ENCODE peak calls at places on chromosome 9, in five cellular contexts. One of them, this sample, is unnamed.

GRCh38 chr9:120853198-120853597 is 10.5 kb upstream of the PSMD5 start:
- DNase-seq in lower lobe of right lung: no peak
- DNase-seq in adipocyte: no peak
- DNase-seq in heart right ventricle: no peak
- DNase-seq in PC-3: no peak
- DNase-seq in this sample: no peak

GRCh38 chr9:21070171-21070571 is 7.6 kb downstream of the IFNB1 start:
- DNase-seq in lower lobe of right lung: no peak
- DNase-seq in adipocyte: peak; percentile 94
- DNase-seq in heart right ventricle: peak; percentile 20
- DNase-seq in PC-3: peak; percentile 74
- DNase-seq in this sample: peak; percentile 33

GRCh38 chr9:91176426-91176825 is 185.3 kb downstream of the AUH start:
- DNase-seq in lower lobe of right lung: no peak
- DNase-seq in adipocyte: no peak
- DNase-seq in heart right ventricle: no peak
- DNase-seq in PC-3: no peak
- DNase-seq in this sample: no peak

GRCh38 chr9:94801685-94802084 is 75.2 kb downstream of the AOPEP start:
- DNase-seq in PC-3: no peak
- DNase-seq in heart right ventricle: no peak
- DNase-seq in lower lobe of right lung: no peak
- DNase-seq in adipocyte: no peak
- DNase-seq in this sample: no peak

GRCh38 chr9:127085186-127085585 is 37.2 kb downstream of the ANGPTL2 start:
- DNase-seq in lower lobe of right lung: no peak
- DNase-seq in heart right ventricle: no peak
- DNase-seq in PC-3: no peak
- DNase-seq in adipocyte: no peak
- DNase-seq in this sample: no peak

GRCh38 chr9:21996438-21996837 is 1.8 kb downstream of the CDKN2B-AS1 start:
- DNase-seq in lower lobe of right lung: no peak
- DNase-seq in heart right ventricle: no peak
- DNase-seq in adipocyte: no peak
- DNase-seq in PC-3: no peak
- DNase-seq in this sample: peak; percentile 14

GRCh38 chr9:136022731-136023400 is 61.7 kb upstream of the UBAC1 start:
- DNase-seq in heart right ventricle: no peak
- DNase-seq in adipocyte: no peak
- DNase-seq in lower lobe of right lung: peak; percentile 41
- DNase-seq in PC-3: no peak
- DNase-seq in this sample: no peak

GRCh38 chr9:84775056-84775648 is 105.6 kb downstream of the NTRK2 start:
- DNase-seq in adipocyte: no peak
- DNase-seq in lower lobe of right lung: no peak
- DNase-seq in heart right ventricle: no peak
- DNase-seq in PC-3: no peak
- DNase-seq in this sample: no peak

GRCh38 chr9:87387351-87388055 is 110.2 kb upstream of the DAPK1 start:
- DNase-seq in adipocyte: no peak
- DNase-seq in heart right ventricle: no peak
- DNase-seq in lower lobe of right lung: no peak
- DNase-seq in PC-3: no peak
- DNase-seq in this sample: no peak

GRCh38 chr9:129964901-129965734 is 77.9 kb downstream of the FNBP1 start:
- DNase-seq in adipocyte: peak; percentile 79
- DNase-seq in heart right ventricle: no peak
- DNase-seq in PC-3: peak; percentile 54
- DNase-seq in lower lobe of right lung: no peak
- DNase-seq in this sample: no peak

GRCh38 chr9:311837-312236 is 97.2 kb downstream of the DOCK8 start:
- DNase-seq in adipocyte: no peak
- DNase-seq in heart right ventricle: no peak
- DNase-seq in lower lobe of right lung: no peak
- DNase-seq in PC-3: no peak
- DNase-seq in this sample: no peak

GRCh38 chr9:116421006-116421538 is 266.0 kb upstream of the TRIM32 start:
- DNase-seq in adipocyte: no peak
- DNase-seq in lower lobe of right lung: no peak
- DNase-seq in heart right ventricle: no peak
- DNase-seq in PC-3: no peak
- DNase-seq in this sample: no peak

GRCh38 chr9:78612089-78612488 is 315.2 kb downstream of the PSAT1 start:
- DNase-seq in PC-3: peak; percentile 59
- DNase-seq in heart right ventricle: no peak
- DNase-seq in lower lobe of right lung: no peak
- DNase-seq in adipocyte: peak; percentile 56
- DNase-seq in this sample: no peak

GRCh38 chr9:128877852-128878251 is 3.9 kb downstream of the KYAT1 start:
- DNase-seq in heart right ventricle: no peak
- DNase-seq in lower lobe of right lung: no peak
- DNase-seq in adipocyte: no peak
- DNase-seq in PC-3: no peak
- DNase-seq in this sample: no peak

GRCh38 chr9:33263936-33264472 is 504 bp downstream of the BAG1 start:
- DNase-seq in adipocyte: peak; percentile 72
- DNase-seq in lower lobe of right lung: peak; percentile 78
- DNase-seq in heart right ventricle: peak; percentile 54
- DNase-seq in PC-3: no peak
- DNase-seq in this sample: peak; percentile 82

DNA sequence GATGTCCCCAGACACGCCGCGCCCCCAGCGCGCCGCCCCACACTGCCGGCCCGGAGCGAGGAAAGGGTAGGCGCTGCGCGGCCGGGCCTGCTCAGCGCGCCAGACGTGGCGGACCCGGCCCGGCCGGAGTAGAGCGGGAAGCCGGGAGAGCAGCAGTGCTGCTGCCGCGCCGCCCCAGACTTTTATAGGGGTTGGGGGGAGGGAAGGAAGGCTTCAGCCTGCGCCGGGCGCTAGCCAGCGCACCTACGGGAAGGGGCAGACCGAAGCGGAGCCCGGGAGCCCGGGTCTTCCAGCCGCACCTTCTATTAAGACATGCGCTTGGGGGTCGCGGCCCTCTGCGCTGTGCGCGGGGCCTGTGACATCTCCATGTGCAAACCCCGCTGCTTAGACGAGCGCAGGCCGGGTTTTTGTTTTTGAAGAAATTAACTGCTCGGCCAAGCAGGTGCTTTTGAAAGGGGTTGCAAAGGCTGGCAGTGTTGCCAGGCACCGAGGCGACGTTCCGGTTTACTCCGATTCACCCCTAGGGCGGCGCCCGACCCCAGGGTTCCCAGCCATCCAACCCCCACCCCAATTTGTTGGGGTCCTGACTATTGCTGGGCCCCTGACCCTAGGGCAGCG is 361 bp upstream of the PAX5 start:
- DNase-seq in heart right ventricle: no peak
- DNase-seq in lower lobe of right lung: no peak
- DNase-seq in PC-3: peak; percentile 40
- DNase-seq in adipocyte: peak; percentile 33
- DNase-seq in this sample: no peak
- H3K4me3 ChIP-seq in heart right ventricle: peak overlapping the region; percentile 5
- H3K4me3 ChIP-seq in lower lobe of right lung: peak overlapping the region; percentile 37
- H3K4me3 ChIP-seq in PC-3: peak overlapping the region; percentile 64
- H3K4me3 ChIP-seq in adipocyte: peak overlapping the region; percentile 43
- H3K4me3 ChIP-seq in this sample: no peak overlapping the region

GRCh38 chr9:14180077-14180941 is 133.6 kb downstream of the NFIB start:
- DNase-seq in lower lobe of right lung: no peak
- DNase-seq in heart right ventricle: peak; percentile 35
- DNase-seq in adipocyte: peak; percentile 21
- DNase-seq in PC-3: no peak
- DNase-seq in this sample: peak; percentile 38

GRCh38 chr9:14183001-14183400 is 130.9 kb downstream of the NFIB start:
- DNase-seq in adipocyte: no peak
- DNase-seq in heart right ventricle: no peak
- DNase-seq in PC-3: peak; percentile 30
- DNase-seq in lower lobe of right lung: no peak
- DNase-seq in this sample: no peak

GRCh38 chr9:14185016-14185415 is 128.9 kb downstream of the NFIB start:
- DNase-seq in PC-3: no peak
- DNase-seq in heart right ventricle: no peak
- DNase-seq in lower lobe of right lung: no peak
- DNase-seq in adipocyte: no peak
- DNase-seq in this sample: no peak

GRCh38 chr9:14179449-14179848 is 134.5 kb downstream of the NFIB start:
- DNase-seq in PC-3: peak; percentile 84
- DNase-seq in lower lobe of right lung: no peak
- DNase-seq in heart right ventricle: no peak
- DNase-seq in adipocyte: no peak
- DNase-seq in this sample: no peak

DNA sequence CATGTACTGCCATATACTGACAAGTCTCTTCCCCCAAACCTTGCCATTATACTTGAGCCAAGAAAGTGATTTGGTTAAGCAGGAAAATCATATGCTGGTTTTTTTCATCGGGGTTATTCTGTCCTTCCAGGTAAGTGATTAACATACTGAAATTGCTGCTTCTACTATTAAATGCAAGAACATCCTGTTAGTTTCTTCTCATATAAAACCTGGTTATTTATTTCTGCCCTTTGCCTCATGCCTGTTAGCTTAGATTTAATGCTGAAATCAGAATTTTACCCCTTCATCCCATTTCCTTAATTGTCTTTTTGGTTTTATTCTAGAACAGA is 133.0 kb downstream of the NFIB start:
- DNase-seq in heart right ventricle: no peak
- DNase-seq in adipocyte: no peak
- DNase-seq in lower lobe of right lung: no peak
- DNase-seq in PC-3: no peak
- DNase-seq in this sample: no peak
- H3K4me1 ChIP-seq in heart right ventricle: peaks cover 67% of the 10 kb centered on the region
- H3K4me1 ChIP-seq in adipocyte: peaks cover 31% of the 10 kb centered on the region
- H3K4me1 ChIP-seq in lower lobe of right lung: peaks cover 19% of the 10 kb centered on the region
- H3K4me1 ChIP-seq in PC-3: peaks cover 37% of the 10 kb centered on the region
- H3K4me1 ChIP-seq in this sample: peaks cover 15% of the 10 kb centered on the region

GRCh38 chr9:6441269-6441668 is 28.3 kb downstream of the UHRF2 start:
- DNase-seq in heart right ventricle: no peak
- DNase-seq in adipocyte: peak; percentile 17
- DNase-seq in lower lobe of right lung: no peak
- DNase-seq in PC-3: no peak
- DNase-seq in this sample: no peak
- H3K36me3 ChIP-seq in heart right ventricle: peaks cover 23% of the 10 kb centered on the region
- H3K36me3 ChIP-seq in adipocyte: peaks cover 8% of the 10 kb centered on the region
- H3K36me3 ChIP-seq in lower lobe of right lung: peaks cover 5% of the 10 kb centered on the region
- H3K36me3 ChIP-seq in PC-3: peaks cover 11% of the 10 kb centered on the region
- H3K36me3 ChIP-seq in this sample: no peaks in the 10 kb centered on the region

GRCh38 chr9:134525070-134525815 is 116.4 kb upstream of the COL5A1 start:
- DNase-seq in heart right ventricle: no peak
- DNase-seq in PC-3: no peak
- DNase-seq in adipocyte: no peak
- DNase-seq in lower lobe of right lung: no peak
- DNase-seq in this sample: no peak
- H3K4me3 ChIP-seq in heart right ventricle: no peak overlapping the region
- H3K4me3 ChIP-seq in PC-3: no peak overlapping the region
- H3K4me3 ChIP-seq in adipocyte: no peak overlapping the region
- H3K4me3 ChIP-seq in lower lobe of right lung: no peak overlapping the region
- H3K4me3 ChIP-seq in this sample: no peak overlapping the region

DNA sequence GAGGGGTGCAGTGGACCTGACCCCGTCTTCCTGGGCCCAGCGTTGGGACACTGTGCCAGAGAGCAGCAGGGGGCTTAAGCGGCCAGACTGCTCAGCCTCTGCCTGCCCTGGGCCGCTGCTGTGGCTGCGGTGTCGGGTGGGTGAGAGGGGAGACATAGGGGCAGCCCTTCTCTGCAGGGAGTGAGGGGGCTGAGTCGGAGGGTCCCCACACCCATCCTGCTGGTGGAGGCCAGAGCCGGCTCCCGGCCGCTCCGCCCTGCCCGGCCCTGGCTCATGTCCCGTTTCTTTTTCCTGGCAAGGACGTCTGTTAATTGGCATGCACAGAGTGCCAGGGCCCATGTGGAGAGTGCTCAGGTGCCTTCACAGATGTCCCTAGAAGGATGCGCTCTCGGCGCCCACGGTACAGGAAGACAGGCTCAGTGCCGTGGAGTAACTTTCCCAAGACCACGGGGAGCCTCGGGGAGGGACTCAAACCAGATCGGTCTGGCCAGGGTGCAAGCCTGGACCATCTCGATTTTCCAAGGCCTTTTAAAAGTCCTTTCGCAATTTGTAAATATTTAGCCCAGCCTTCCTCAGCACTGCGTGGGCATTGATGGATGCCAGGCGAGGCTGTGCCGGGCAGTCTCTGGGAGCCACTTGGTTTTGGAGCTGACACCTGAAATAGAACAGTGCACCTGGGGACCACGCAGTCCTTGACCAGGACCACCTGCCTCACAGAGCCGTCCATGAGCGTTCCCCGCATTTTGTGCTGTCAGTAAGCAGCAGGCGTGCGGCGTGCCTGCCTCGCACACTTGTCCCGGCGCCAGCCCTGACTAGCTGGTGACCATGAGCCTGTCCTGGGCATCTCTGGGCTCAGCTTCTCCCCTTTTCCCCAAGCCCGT is 60.9 kb downstream of the RXRA start:
- DNase-seq in lower lobe of right lung: no peak
- DNase-seq in adipocyte: no peak
- DNase-seq in PC-3: no peak
- DNase-seq in heart right ventricle: no peak
- DNase-seq in this sample: no peak
- H3K4me1 ChIP-seq in lower lobe of right lung: peaks cover 82% of the 10 kb centered on the region
- H3K4me1 ChIP-seq in adipocyte: peaks cover 9% of the 10 kb centered on the region
- H3K4me1 ChIP-seq in PC-3: peaks cover 14% of the 10 kb centered on the region
- H3K4me1 ChIP-seq in heart right ventricle: peaks cover 100% of the 10 kb centered on the region
- H3K4me1 ChIP-seq in this sample: peaks cover 72% of the 10 kb centered on the region

DNA sequence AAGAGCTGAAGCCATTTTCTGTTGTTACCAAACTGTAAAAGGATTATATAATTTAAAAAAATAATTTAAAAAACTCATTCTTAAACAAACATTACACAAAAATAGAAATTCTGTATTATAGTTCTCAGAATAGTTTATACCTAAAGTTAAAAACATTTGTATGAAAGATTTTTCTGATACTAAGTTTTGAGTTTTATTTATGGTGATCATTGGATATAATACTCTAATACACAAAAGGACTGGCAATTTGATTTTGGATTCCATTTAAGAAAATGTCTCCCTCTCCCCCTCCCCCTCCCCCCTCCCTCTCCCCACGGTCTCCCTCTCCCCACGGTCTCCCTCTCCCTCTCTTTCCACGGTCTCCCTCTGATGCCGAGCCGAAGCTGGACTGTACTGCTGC is 37.7 kb upstream of the PDCL start:
- DNase-seq in lower lobe of right lung: no peak
- DNase-seq in heart right ventricle: no peak
- DNase-seq in PC-3: no peak
- DNase-seq in adipocyte: no peak
- DNase-seq in this sample: no peak
- H3K36me3 ChIP-seq in lower lobe of right lung: peaks cover 54% of the 10 kb centered on the region
- H3K36me3 ChIP-seq in heart right ventricle: peaks cover 70% of the 10 kb centered on the region
- H3K36me3 ChIP-seq in PC-3: no peaks in the 10 kb centered on the region
- H3K36me3 ChIP-seq in adipocyte: peaks cover 49% of the 10 kb centered on the region
- H3K36me3 ChIP-seq in this sample: no peaks in the 10 kb centered on the region